ENCODE peak calls at places on chromosomes 5 and 9, in ten cellular contexts. One of them, this sample, is unnamed.

GRCh38 chr5:15300141-15300540 is 199.8 kb upstream of the FBXL7 start:
- DNase-seq in amniotic stem cell: no peak
- DNase-seq in head of caudate nucleus: no peak
- DNase-seq in heart left ventricle: no peak
- DNase-seq in GM19239: no peak
- DNase-seq in osteocyte: no peak
- DNase-seq in NAMALWA: no peak
- DNase-seq in NCI-H774: no peak
- DNase-seq in CD8-positive, alpha-beta memory T cell: no peak
- DNase-seq in NCI-H1417: no peak
- DNase-seq in this sample: no peak

GRCh38 chr5:106959447-106959846 is 711.3 kb downstream of the EFNA5 start:
- DNase-seq in amniotic stem cell: no peak
- DNase-seq in head of caudate nucleus: no peak
- DNase-seq in heart left ventricle: no peak
- DNase-seq in GM19239: no peak
- DNase-seq in osteocyte: no peak
- DNase-seq in NAMALWA: no peak
- DNase-seq in NCI-H774: no peak
- DNase-seq in CD8-positive, alpha-beta memory T cell: no peak
- DNase-seq in NCI-H1417: no peak
- DNase-seq in this sample: peak

GRCh38 chr9:97938081-97938644 is at the start of gene HEMGN:
- DNase-seq in amniotic stem cell: no peak
- DNase-seq in head of caudate nucleus: no peak
- DNase-seq in heart left ventricle: no peak
- DNase-seq in GM19239: no peak
- DNase-seq in osteocyte: no peak
- DNase-seq in NAMALWA: peak
- DNase-seq in NCI-H774: no peak
- DNase-seq in CD8-positive, alpha-beta memory T cell: peak
- DNase-seq in NCI-H1417: no peak
- DNase-seq in this sample: no peak

GRCh38 chr5:6342689-6343315 is 35.5 kb downstream of the MED10 start:
- DNase-seq in amniotic stem cell: no peak
- DNase-seq in head of caudate nucleus: no peak
- DNase-seq in heart left ventricle: no peak
- DNase-seq in GM19239: no peak
- DNase-seq in osteocyte: no peak
- DNase-seq in NAMALWA: no peak
- DNase-seq in NCI-H774: peak
- DNase-seq in CD8-positive, alpha-beta memory T cell: no peak
- DNase-seq in NCI-H1417: peak
- DNase-seq in this sample: no peak

GRCh38 chr9:104907278-104907951 is 20.5 kb downstream of the ABCA1 start:
- DNase-seq in amniotic stem cell: no peak
- DNase-seq in head of caudate nucleus: no peak
- DNase-seq in heart left ventricle: peak
- DNase-seq in GM19239: no peak
- DNase-seq in osteocyte: no peak
- DNase-seq in NAMALWA: no peak
- DNase-seq in NCI-H774: no peak
- DNase-seq in CD8-positive, alpha-beta memory T cell: no peak
- DNase-seq in NCI-H1417: no peak
- DNase-seq in this sample: no peak

GRCh38 chr5:121273818-121274433 is 577.8 kb upstream of the FTMT start:
- DNase-seq in amniotic stem cell: peak
- DNase-seq in head of caudate nucleus: peak
- DNase-seq in heart left ventricle: no peak
- DNase-seq in GM19239: no peak
- DNase-seq in osteocyte: no peak
- DNase-seq in NAMALWA: no peak
- DNase-seq in NCI-H774: no peak
- DNase-seq in CD8-positive, alpha-beta memory T cell: no peak
- DNase-seq in NCI-H1417: no peak
- DNase-seq in this sample: peak

GRCh38 chr9:127183814-127184582 is 61.6 kb upstream of the ANGPTL2 start:
- DNase-seq in amniotic stem cell: no peak
- DNase-seq in head of caudate nucleus: no peak
- DNase-seq in heart left ventricle: no peak
- DNase-seq in GM19239: peak
- DNase-seq in osteocyte: no peak
- DNase-seq in NAMALWA: no peak
- DNase-seq in NCI-H774: no peak
- DNase-seq in CD8-positive, alpha-beta memory T cell: no peak
- DNase-seq in NCI-H1417: no peak
- DNase-seq in this sample: no peak

GRCh38 chr9:81183763-81184162 is 505.6 kb downstream of the TLE1 start:
- DNase-seq in amniotic stem cell: peak
- DNase-seq in head of caudate nucleus: no peak
- DNase-seq in heart left ventricle: no peak
- DNase-seq in GM19239: no peak
- DNase-seq in osteocyte: no peak
- DNase-seq in NAMALWA: no peak
- DNase-seq in NCI-H774: no peak
- DNase-seq in CD8-positive, alpha-beta memory T cell: no peak
- DNase-seq in NCI-H1417: no peak
- DNase-seq in this sample: no peak

GRCh38 chr9:130112244-130113151 is 58.8 kb downstream of the GPR107 start:
- DNase-seq in amniotic stem cell: no peak
- DNase-seq in head of caudate nucleus: no peak
- DNase-seq in heart left ventricle: no peak
- DNase-seq in GM19239: no peak
- DNase-seq in osteocyte: no peak
- DNase-seq in NAMALWA: no peak
- DNase-seq in NCI-H774: no peak
- DNase-seq in CD8-positive, alpha-beta memory T cell: no peak
- DNase-seq in NCI-H1417: peak
- DNase-seq in this sample: no peak

GRCh38 chr5:180821538-180821937 is 18.9 kb upstream of the MGAT1 start:
- DNase-seq in amniotic stem cell: no peak
- DNase-seq in head of caudate nucleus: no peak
- DNase-seq in heart left ventricle: no peak
- DNase-seq in GM19239: no peak
- DNase-seq in osteocyte: no peak
- DNase-seq in NAMALWA: no peak
- DNase-seq in NCI-H774: no peak
- DNase-seq in CD8-positive, alpha-beta memory T cell: no peak
- DNase-seq in NCI-H1417: no peak
- DNase-seq in this sample: no peak

GRCh38 chr5:141835928-141836667 is 42.1 kb downstream of the PCDH1 start:
- DNase-seq in amniotic stem cell: no peak
- DNase-seq in head of caudate nucleus: no peak
- DNase-seq in heart left ventricle: peak
- DNase-seq in GM19239: no peak
- DNase-seq in osteocyte: no peak
- DNase-seq in NAMALWA: no peak
- DNase-seq in NCI-H774: no peak
- DNase-seq in CD8-positive, alpha-beta memory T cell: no peak
- DNase-seq in NCI-H1417: no peak
- DNase-seq in this sample: no peak

GRCh38 chr9:15856591-15856990 is 303.7 kb downstream of the CCDC171 start:
- DNase-seq in amniotic stem cell: no peak
- DNase-seq in head of caudate nucleus: no peak
- DNase-seq in heart left ventricle: no peak
- DNase-seq in GM19239: no peak
- DNase-seq in osteocyte: no peak
- DNase-seq in NAMALWA: no peak
- DNase-seq in NCI-H774: no peak
- DNase-seq in CD8-positive, alpha-beta memory T cell: no peak
- DNase-seq in NCI-H1417: no peak
- DNase-seq in this sample: no peak

GRCh38 chr5:119063579-119064379 is 7.1 kb upstream of the DMXL1 start:
- DNase-seq in amniotic stem cell: no peak
- DNase-seq in head of caudate nucleus: no peak
- DNase-seq in heart left ventricle: no peak
- DNase-seq in GM19239: no peak
- DNase-seq in osteocyte: no peak
- DNase-seq in NAMALWA: no peak
- DNase-seq in NCI-H774: no peak
- DNase-seq in CD8-positive, alpha-beta memory T cell: no peak
- DNase-seq in NCI-H1417: no peak
- DNase-seq in this sample: peak

GRCh38 chr5:138241688-138242547 is 28.8 kb upstream of the CDC23 start:
- DNase-seq in amniotic stem cell: no peak
- DNase-seq in head of caudate nucleus: no peak
- DNase-seq in heart left ventricle: peak
- DNase-seq in GM19239: no peak
- DNase-seq in osteocyte: no peak
- DNase-seq in NAMALWA: no peak
- DNase-seq in NCI-H774: no peak
- DNase-seq in CD8-positive, alpha-beta memory T cell: no peak
- DNase-seq in NCI-H1417: peak
- DNase-seq in this sample: no peak

GRCh38 chr9:111805841-111806241 is 11.1 kb upstream of the SHOC1 start:
- DNase-seq in amniotic stem cell: no peak
- DNase-seq in head of caudate nucleus: no peak
- DNase-seq in heart left ventricle: no peak
- DNase-seq in GM19239: no peak
- DNase-seq in osteocyte: no peak
- DNase-seq in NAMALWA: no peak
- DNase-seq in NCI-H774: no peak
- DNase-seq in CD8-positive, alpha-beta memory T cell: no peak
- DNase-seq in NCI-H1417: no peak
- DNase-seq in this sample: peak

GRCh38 chr5:5293029-5293428 is 129.4 kb upstream of the ICE1 start:
- DNase-seq in amniotic stem cell: no peak
- DNase-seq in head of caudate nucleus: no peak
- DNase-seq in heart left ventricle: no peak
- DNase-seq in GM19239: no peak
- DNase-seq in osteocyte: no peak
- DNase-seq in NAMALWA: peak
- DNase-seq in NCI-H774: no peak
- DNase-seq in CD8-positive, alpha-beta memory T cell: no peak
- DNase-seq in NCI-H1417: no peak
- DNase-seq in this sample: no peak

GRCh38 chr5:69364414-69364813 is 4.9 kb downstream of the AK6 start:
- DNase-seq in amniotic stem cell: no peak
- DNase-seq in head of caudate nucleus: no peak
- DNase-seq in heart left ventricle: no peak
- DNase-seq in GM19239: no peak
- DNase-seq in osteocyte: no peak
- DNase-seq in NAMALWA: peak
- DNase-seq in NCI-H774: no peak
- DNase-seq in CD8-positive, alpha-beta memory T cell: peak
- DNase-seq in NCI-H1417: no peak
- DNase-seq in this sample: peak

GRCh38 chr5:130335116-130335515 is 430.9 kb downstream of the CHSY3 start:
- DNase-seq in amniotic stem cell: peak
- DNase-seq in head of caudate nucleus: no peak
- DNase-seq in heart left ventricle: no peak
- DNase-seq in GM19239: no peak
- DNase-seq in osteocyte: no peak
- DNase-seq in NAMALWA: no peak
- DNase-seq in NCI-H774: no peak
- DNase-seq in CD8-positive, alpha-beta memory T cell: no peak
- DNase-seq in NCI-H1417: no peak
- DNase-seq in this sample: no peak

GRCh38 chr5:154194348-154195329 is 4.1 kb downstream of the GALNT10 start:
- DNase-seq in amniotic stem cell: no peak
- DNase-seq in head of caudate nucleus: no peak
- DNase-seq in heart left ventricle: no peak
- DNase-seq in GM19239: no peak
- DNase-seq in osteocyte: no peak
- DNase-seq in NAMALWA: no peak
- DNase-seq in NCI-H774: no peak
- DNase-seq in CD8-positive, alpha-beta memory T cell: no peak
- DNase-seq in NCI-H1417: no peak
- DNase-seq in this sample: no peak

GRCh38 chr9:136196465-136197371 is 8.2 kb downstream of the LHX3 start:
- DNase-seq in amniotic stem cell: no peak
- DNase-seq in head of caudate nucleus: no peak
- DNase-seq in heart left ventricle: no peak
- DNase-seq in GM19239: no peak
- DNase-seq in osteocyte: no peak
- DNase-seq in NAMALWA: peak
- DNase-seq in NCI-H774: no peak
- DNase-seq in CD8-positive, alpha-beta memory T cell: no peak
- DNase-seq in NCI-H1417: peak
- DNase-seq in this sample: no peak

GRCh38 chr9:4499917-4500316 is 9.6 kb downstream of the SLC1A1 start:
- DNase-seq in amniotic stem cell: no peak
- DNase-seq in head of caudate nucleus: no peak
- DNase-seq in heart left ventricle: no peak
- DNase-seq in GM19239: no peak
- DNase-seq in osteocyte: no peak
- DNase-seq in NAMALWA: no peak
- DNase-seq in NCI-H774: no peak
- DNase-seq in CD8-positive, alpha-beta memory T cell: no peak
- DNase-seq in NCI-H1417: peak
- DNase-seq in this sample: no peak

GRCh38 chr9:134765785-134766184 is 114.8 kb upstream of the FCN2 start:
- DNase-seq in amniotic stem cell: no peak
- DNase-seq in head of caudate nucleus: no peak
- DNase-seq in heart left ventricle: no peak
- DNase-seq in GM19239: peak
- DNase-seq in osteocyte: no peak
- DNase-seq in NAMALWA: peak
- DNase-seq in NCI-H774: no peak
- DNase-seq in CD8-positive, alpha-beta memory T cell: no peak
- DNase-seq in NCI-H1417: no peak
- DNase-seq in this sample: no peak

This sample was measured in LoVo.